ENCODE peak calls at places on chromosomes 12 and 14, in four cellular contexts. One of them, this sample, is unnamed.

GRCh38 chr12:67241482-67241881 is 27.7 kb upstream of the CAND1 start:
- DNase-seq in SJSA1: no peak
- DNase-seq in tibial artery: no peak
- DNase-seq in AG04450: no peak
- DNase-seq in this sample: no peak

GRCh38 chr14:63435838-63436237 is 107.3 kb downstream of the PPP2R5E start:
- DNase-seq in SJSA1: peak; percentile 15
- DNase-seq in tibial artery: peak; percentile 90
- DNase-seq in AG04450: peak; percentile 76
- DNase-seq in this sample: peak; percentile 48

GRCh38 chr12:49703647-49704137 is 3.5 kb downstream of the FMNL3 start:
- DNase-seq in SJSA1: peak; percentile 43
- DNase-seq in tibial artery: no peak
- DNase-seq in AG04450: peak; percentile 50
- DNase-seq in this sample: no peak

GRCh38 chr14:102985665-102986064 is 63.2 kb downstream of the AMN start:
- DNase-seq in SJSA1: no peak
- DNase-seq in tibial artery: no peak
- DNase-seq in AG04450: no peak
- DNase-seq in this sample: no peak

GRCh38 chr14:72796935-72797334 is 97.0 kb downstream of the DPF3 start:
- DNase-seq in SJSA1: no peak
- DNase-seq in tibial artery: no peak
- DNase-seq in AG04450: no peak
- DNase-seq in this sample: no peak

GRCh38 chr14:104932676-104933631 is 8.3 kb downstream of the PLD4 start:
- DNase-seq in SJSA1: peak; percentile 84
- DNase-seq in tibial artery: peak; percentile 73
- DNase-seq in AG04450: peak; percentile 32
- DNase-seq in this sample: peak; percentile 88

GRCh38 chr14:73802431-73803188 is 49.0 kb upstream of the PTGR2 start:
- DNase-seq in SJSA1: no peak
- DNase-seq in tibial artery: no peak
- DNase-seq in AG04450: no peak
- DNase-seq in this sample: no peak

GRCh38 chr14:99509871-99510555 is 28.8 kb downstream of the CCNK start:
- DNase-seq in SJSA1: no peak
- DNase-seq in tibial artery: no peak
- DNase-seq in AG04450: no peak
- DNase-seq in this sample: peak; percentile 21

GRCh38 chr12:127767631-127768030 is 499.3 kb upstream of the TMEM132C start:
- DNase-seq in SJSA1: no peak
- DNase-seq in tibial artery: no peak
- DNase-seq in AG04450: no peak
- DNase-seq in this sample: no peak

GRCh38 chr14:54564071-54564798 is 2.7 kb upstream of the SAMD4A start:
- DNase-seq in SJSA1: peak; percentile 65
- DNase-seq in tibial artery: no peak
- DNase-seq in AG04450: no peak
- DNase-seq in this sample: no peak

GRCh38 chr12:81089412-81089811 is 11.5 kb downstream of the ACSS3 start:
- DNase-seq in SJSA1: no peak
- DNase-seq in tibial artery: no peak
- DNase-seq in AG04450: no peak
- DNase-seq in this sample: no peak

GRCh38 chr12:54360717-54361456 is 3.4 kb downstream of the GPR84 start:
- DNase-seq in SJSA1: peak; percentile 71
- DNase-seq in tibial artery: no peak
- DNase-seq in AG04450: no peak
- DNase-seq in this sample: peak; percentile 82
- H3K27ac ChIP-seq in SJSA1: no peak overlapping the region
- H3K27ac ChIP-seq in tibial artery: peak overlapping the region; percentile 92
- H3K27ac ChIP-seq in AG04450: peak overlapping the region; percentile 48
- H3K27ac ChIP-seq in this sample: peak overlapping the region; percentile 96

GRCh38 chr12:53215497-53215896 is 8.4 kb upstream of the ITGB7 start:
- DNase-seq in SJSA1: no peak
- DNase-seq in tibial artery: no peak
- DNase-seq in AG04450: no peak
- DNase-seq in this sample: no peak

GRCh38 chr12:53219116-53219955 is 12.3 kb upstream of the ITGB7 start:
- DNase-seq in SJSA1: peak; percentile 52
- DNase-seq in tibial artery: no peak
- DNase-seq in AG04450: no peak
- DNase-seq in this sample: peak; percentile 69

GRCh38 chr12:53217930-53218307 is 10.9 kb upstream of the ITGB7 start:
- DNase-seq in SJSA1: no peak
- DNase-seq in tibial artery: no peak
- DNase-seq in AG04450: no peak
- DNase-seq in this sample: no peak

GRCh38 chr12:53218551-53219114 is 11.6 kb upstream of the ITGB7 start:
- DNase-seq in SJSA1: no peak
- DNase-seq in tibial artery: no peak
- DNase-seq in AG04450: no peak
- DNase-seq in this sample: no peak

DNA sequence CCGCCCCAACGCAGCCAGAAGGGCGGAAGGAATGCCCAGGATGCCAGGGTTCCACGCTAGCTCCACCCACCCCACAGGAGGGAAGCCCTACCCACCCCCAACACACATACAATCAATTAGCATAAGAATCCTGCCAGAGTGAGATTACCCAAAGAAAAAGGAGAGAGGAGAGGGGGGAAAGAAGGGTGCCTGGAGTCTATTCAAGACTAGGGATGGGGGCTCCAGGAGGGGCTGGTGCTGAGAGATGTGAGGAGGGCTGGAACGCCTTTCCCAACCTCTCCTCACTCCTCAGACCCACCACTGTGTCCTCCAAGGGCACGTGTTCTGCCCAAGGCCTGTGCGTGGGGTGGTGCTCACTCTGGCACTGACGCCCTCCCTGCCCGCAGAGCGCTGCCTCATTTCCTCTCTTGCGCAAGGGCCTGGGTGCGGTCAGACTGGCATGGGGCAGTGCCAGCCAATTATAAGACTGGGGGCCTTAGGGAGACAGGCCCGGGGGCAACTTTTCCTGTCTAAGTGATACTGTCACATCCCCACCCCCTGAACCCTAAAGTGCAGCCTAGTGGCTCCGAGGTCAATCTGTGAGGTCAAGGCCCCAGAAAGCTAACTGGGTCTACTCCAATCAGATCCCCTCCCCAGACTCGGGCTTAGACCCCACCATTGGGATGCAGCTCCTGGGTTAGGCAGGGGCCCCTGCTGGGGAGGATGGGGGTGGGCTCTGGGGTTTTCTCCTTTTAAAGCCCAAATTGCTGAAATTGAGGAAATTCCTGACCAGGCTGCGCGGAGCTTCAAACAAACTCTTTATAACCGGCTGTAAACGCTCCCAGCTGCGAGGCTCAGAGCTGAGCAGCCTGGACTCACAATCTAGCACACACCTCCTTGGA is 10.2 kb upstream of the ITGB7 start:
- DNase-seq in SJSA1: no peak
- DNase-seq in tibial artery: no peak
- DNase-seq in AG04450: no peak
- DNase-seq in this sample: peak; percentile 77
- H3K4me3 ChIP-seq in SJSA1: no peak overlapping the region
- H3K4me3 ChIP-seq in tibial artery: peak overlapping the region; percentile 66
- H3K4me3 ChIP-seq in AG04450: peak overlapping the region; percentile 80
- H3K4me3 ChIP-seq in this sample: peak overlapping the region; percentile 68

GRCh38 chr14:24368215-24368561 is 204 bp downstream of the NFATC4 start:
- DNase-seq in SJSA1: no peak
- DNase-seq in tibial artery: no peak
- DNase-seq in AG04450: no peak
- DNase-seq in this sample: no peak

GRCh38 chr14:24369907-24370687 is 2.1 kb downstream of the NFATC4 start:
- DNase-seq in SJSA1: no peak
- DNase-seq in tibial artery: no peak
- DNase-seq in AG04450: no peak
- DNase-seq in this sample: no peak

GRCh38 chr14:24367506-24368214 is at the start of gene NFATC4:
- DNase-seq in SJSA1: peak; percentile 84
- DNase-seq in tibial artery: peak; percentile 88
- DNase-seq in AG04450: peak; percentile 90
- DNase-seq in this sample: peak; percentile 89

GRCh38 chr14:24369463-24369862 is 1.5 kb downstream of the NFATC4 start:
- DNase-seq in SJSA1: no peak
- DNase-seq in tibial artery: no peak
- DNase-seq in AG04450: no peak
- DNase-seq in this sample: peak; percentile 52

GRCh38 chr14:24368562-24369252 is 723 bp downstream of the NFATC4 start:
- DNase-seq in SJSA1: peak; percentile 60
- DNase-seq in tibial artery: peak; percentile 46
- DNase-seq in AG04450: no peak
- DNase-seq in this sample: peak; percentile 67
- H3K27me3 ChIP-seq in SJSA1: no peaks in the 10 kb centered on the region
- H3K27me3 ChIP-seq in tibial artery: no peaks in the 10 kb centered on the region
- H3K27me3 ChIP-seq in AG04450: no peaks in the 10 kb centered on the region
- H3K27me3 ChIP-seq in this sample: no peaks in the 10 kb centered on the region

GRCh38 chr12:47717046-47717442 is 8.2 kb downstream of the ENDOU start:
- DNase-seq in SJSA1: no peak
- DNase-seq in tibial artery: no peak
- DNase-seq in AG04450: no peak
- DNase-seq in this sample: no peak
- H3K27ac ChIP-seq in SJSA1: no peak overlapping the region
- H3K27ac ChIP-seq in tibial artery: peak overlapping the region; percentile 93
- H3K27ac ChIP-seq in AG04450: no peak overlapping the region
- H3K27ac ChIP-seq in this sample: peak overlapping the region; percentile 96

GRCh38 chr14:27845902-27846301 is 920.7 kb upstream of the FOXG1 start:
- DNase-seq in SJSA1: no peak
- DNase-seq in tibial artery: no peak
- DNase-seq in AG04450: no peak
- DNase-seq in this sample: no peak

DNA sequence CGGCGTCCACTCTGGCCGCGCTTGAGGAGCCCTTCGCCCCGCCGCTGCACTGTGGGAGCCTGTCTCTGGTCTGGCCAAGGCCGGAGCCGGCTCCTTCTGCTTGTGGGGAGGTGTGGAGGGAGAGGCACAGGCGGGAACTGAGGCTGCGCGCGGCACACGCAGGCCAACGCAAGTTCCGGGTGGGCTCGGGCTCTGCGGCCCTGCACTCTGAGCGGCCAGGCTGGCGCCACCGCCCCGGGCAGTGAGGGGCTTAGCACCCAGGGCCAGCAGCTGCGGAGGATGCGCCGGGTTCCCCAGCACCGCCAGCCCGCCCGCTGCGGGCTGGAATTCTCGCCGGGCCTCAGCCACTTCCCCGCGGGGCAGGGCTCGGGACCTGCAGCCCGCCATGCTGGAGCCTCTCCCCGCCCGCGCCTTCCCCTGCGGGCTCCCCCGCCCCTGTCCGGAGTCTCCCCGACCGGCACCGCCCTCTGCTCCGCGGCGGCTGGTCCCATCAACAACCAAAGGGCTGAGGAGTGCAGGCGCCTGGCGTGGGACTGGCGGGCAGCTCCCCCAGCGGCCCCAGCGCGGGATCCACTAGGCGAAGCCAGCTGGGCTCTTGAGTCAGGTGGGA is 921.2 kb upstream of the FOXG1 start:
- DNase-seq in SJSA1: no peak
- DNase-seq in tibial artery: no peak
- DNase-seq in AG04450: no peak
- DNase-seq in this sample: peak; percentile 52
- H3K4me3 ChIP-seq in SJSA1: no peak overlapping the region
- H3K4me3 ChIP-seq in tibial artery: no peak overlapping the region
- H3K4me3 ChIP-seq in AG04450: no peak overlapping the region
- H3K4me3 ChIP-seq in this sample: no peak overlapping the region

DNA sequence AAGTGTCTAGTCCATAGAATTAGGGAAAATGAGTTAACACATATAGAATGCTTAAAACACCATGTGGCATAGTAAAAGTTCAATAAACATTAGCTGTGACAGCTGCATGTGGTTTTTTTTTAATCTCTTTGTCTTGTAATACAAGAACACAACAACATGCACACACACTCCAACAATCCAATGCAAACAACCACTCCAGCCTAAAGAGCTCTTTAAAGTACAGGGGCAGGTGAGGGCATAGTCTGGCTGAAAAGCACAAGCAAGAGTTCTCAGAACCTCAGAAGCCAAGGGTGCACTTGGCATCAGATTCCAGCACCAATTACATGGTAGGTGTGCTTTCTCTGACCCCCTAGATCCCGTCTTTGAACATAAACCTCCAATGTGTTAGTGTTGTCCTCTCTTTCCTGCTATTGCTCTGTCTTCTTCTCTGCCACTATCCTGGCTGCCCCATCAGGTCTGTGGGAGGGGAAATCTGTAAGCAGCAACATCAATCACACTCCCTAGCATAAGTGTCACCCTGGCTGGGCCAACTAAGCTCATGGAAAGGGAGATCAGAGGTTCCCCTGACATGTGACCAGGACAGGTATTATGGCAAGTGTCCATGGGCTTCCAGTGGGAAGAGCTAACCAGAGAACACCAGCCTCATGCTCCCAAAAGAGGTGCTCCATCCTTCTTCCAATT is 91.0 kb downstream of the SLC8A3 start:
- DNase-seq in SJSA1: no peak
- DNase-seq in tibial artery: no peak
- DNase-seq in AG04450: no peak
- DNase-seq in this sample: no peak
- H3K27me3 ChIP-seq in SJSA1: no peaks in the 10 kb centered on the region
- H3K27me3 ChIP-seq in tibial artery: peaks cover 41% of the 10 kb centered on the region
- H3K27me3 ChIP-seq in AG04450: peaks cover 6% of the 10 kb centered on the region
- H3K27me3 ChIP-seq in this sample: peaks cover 5% of the 10 kb centered on the region

DNA sequence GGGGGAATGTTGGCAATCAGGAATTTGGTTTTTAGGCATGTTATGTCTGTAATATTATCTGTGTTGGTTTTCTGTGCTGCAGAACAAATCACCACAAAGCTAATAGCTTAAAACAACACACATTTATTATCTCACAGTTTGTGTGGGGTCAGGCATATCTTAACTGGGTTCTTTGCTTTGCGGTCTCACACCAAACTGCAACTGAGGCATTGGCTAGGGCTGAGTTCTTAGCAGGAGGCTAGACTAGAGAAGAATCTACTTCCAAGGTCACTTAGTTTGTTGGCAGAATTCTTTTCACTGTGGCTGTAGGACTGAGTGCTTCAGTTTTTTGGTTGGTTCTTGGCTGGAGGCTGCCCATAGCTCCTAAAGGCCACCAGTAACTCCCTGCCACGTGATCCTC is 21.5 kb downstream of the ATF1 start:
- DNase-seq in SJSA1: no peak
- DNase-seq in tibial artery: no peak
- DNase-seq in AG04450: no peak
- DNase-seq in this sample: no peak
- H3K27ac ChIP-seq in SJSA1: peak overlapping the region; percentile 99
- H3K27ac ChIP-seq in tibial artery: no peak overlapping the region
- H3K27ac ChIP-seq in AG04450: peak overlapping the region; percentile 96
- H3K27ac ChIP-seq in this sample: no peak overlapping the region